ENCODE peak calls at places on chromosomes 16 and 17, in four cellular contexts. One of them, this sample, is unnamed.

GRCh38 chr17:18141210-18141803 is 32.8 kb downstream of the MYO15A start:
- DNase-seq in activated naive CD4-positive, alpha-beta T cell: no peak
- DNase-seq in activated CD4-positive, alpha-beta T cell treated with anti-CD3 and anti-CD28 coated beads, Interleukin-2, amount 50 U/mL, for 4 hours: no peak
- DNase-seq in EL: peak; percentile 57
- DNase-seq in this sample: peak; percentile 46

GRCh38 chr17:76701471-76701967 is 9.2 kb downstream of the MXRA7 start:
- DNase-seq in EL: peak; percentile 33
- DNase-seq in activated naive CD4-positive, alpha-beta T cell: no peak
- DNase-seq in activated CD4-positive, alpha-beta T cell treated with anti-CD3 and anti-CD28 coated beads, Interleukin-2, amount 50 U/mL, for 4 hours: no peak
- DNase-seq in this sample: no peak

GRCh38 chr17:80083136-80083661 is 18.2 kb upstream of the GAA start:
- DNase-seq in activated CD4-positive, alpha-beta T cell treated with anti-CD3 and anti-CD28 coated beads, Interleukin-2, amount 50 U/mL, for 4 hours: no peak
- DNase-seq in activated naive CD4-positive, alpha-beta T cell: no peak
- DNase-seq in EL: no peak
- DNase-seq in this sample: no peak

GRCh38 chr16:68300736-68301459 is 9.8 kb downstream of the SLC7A6OS start:
- DNase-seq in activated naive CD4-positive, alpha-beta T cell: no peak
- DNase-seq in activated CD4-positive, alpha-beta T cell treated with anti-CD3 and anti-CD28 coated beads, Interleukin-2, amount 50 U/mL, for 4 hours: no peak
- DNase-seq in EL: no peak
- DNase-seq in this sample: no peak

GRCh38 chr17:56653877-56654276 is 60.4 kb downstream of the NOG start:
- DNase-seq in activated naive CD4-positive, alpha-beta T cell: peak; percentile 12
- DNase-seq in activated CD4-positive, alpha-beta T cell treated with anti-CD3 and anti-CD28 coated beads, Interleukin-2, amount 50 U/mL, for 4 hours: peak; percentile 58
- DNase-seq in EL: peak; percentile 79
- DNase-seq in this sample: peak; percentile 54

GRCh38 chr16:11316331-11317015 is 28.8 kb upstream of the RMI2 start:
- DNase-seq in activated naive CD4-positive, alpha-beta T cell: no peak
- DNase-seq in EL: no peak
- DNase-seq in activated CD4-positive, alpha-beta T cell treated with anti-CD3 and anti-CD28 coated beads, Interleukin-2, amount 50 U/mL, for 4 hours: no peak
- DNase-seq in this sample: no peak

GRCh38 chr17:27381007-27381501 is 75.2 kb upstream of the KSR1 start:
- DNase-seq in activated naive CD4-positive, alpha-beta T cell: peak; percentile 26
- DNase-seq in EL: peak; percentile 36
- DNase-seq in activated CD4-positive, alpha-beta T cell treated with anti-CD3 and anti-CD28 coated beads, Interleukin-2, amount 50 U/mL, for 4 hours: peak; percentile 67
- DNase-seq in this sample: peak; percentile 64

GRCh38 chr17:75473246-75473645 is 16.8 kb downstream of the TMEM94 start:
- DNase-seq in activated CD4-positive, alpha-beta T cell treated with anti-CD3 and anti-CD28 coated beads, Interleukin-2, amount 50 U/mL, for 4 hours: no peak
- DNase-seq in EL: no peak
- DNase-seq in activated naive CD4-positive, alpha-beta T cell: no peak
- DNase-seq in this sample: no peak

GRCh38 chr17:12985431-12986285 is 32.2 kb downstream of the ELAC2 start:
- DNase-seq in activated CD4-positive, alpha-beta T cell treated with anti-CD3 and anti-CD28 coated beads, Interleukin-2, amount 50 U/mL, for 4 hours: no peak
- DNase-seq in activated naive CD4-positive, alpha-beta T cell: no peak
- DNase-seq in EL: no peak
- DNase-seq in this sample: no peak

GRCh38 chr16:89304941-89305705 is 87.6 kb downstream of the ZNF778 start:
- DNase-seq in activated CD4-positive, alpha-beta T cell treated with anti-CD3 and anti-CD28 coated beads, Interleukin-2, amount 50 U/mL, for 4 hours: no peak
- DNase-seq in EL: no peak
- DNase-seq in activated naive CD4-positive, alpha-beta T cell: no peak
- DNase-seq in this sample: no peak

GRCh38 chr17:9072626-9073339 is 51.5 kb downstream of the NTN1 start:
- DNase-seq in activated naive CD4-positive, alpha-beta T cell: no peak
- DNase-seq in activated CD4-positive, alpha-beta T cell treated with anti-CD3 and anti-CD28 coated beads, Interleukin-2, amount 50 U/mL, for 4 hours: no peak
- DNase-seq in EL: no peak
- DNase-seq in this sample: no peak

GRCh38 chr16:72961863-72962262 is 86.1 kb downstream of the ZFHX3 start:
- DNase-seq in activated CD4-positive, alpha-beta T cell treated with anti-CD3 and anti-CD28 coated beads, Interleukin-2, amount 50 U/mL, for 4 hours: no peak
- DNase-seq in EL: no peak
- DNase-seq in activated naive CD4-positive, alpha-beta T cell: no peak
- DNase-seq in this sample: no peak

GRCh38 chr16:3013491-3013951 is 798 bp downstream of the CLDN9 start:
- DNase-seq in activated CD4-positive, alpha-beta T cell treated with anti-CD3 and anti-CD28 coated beads, Interleukin-2, amount 50 U/mL, for 4 hours: no peak
- DNase-seq in activated naive CD4-positive, alpha-beta T cell: no peak
- DNase-seq in EL: no peak
- DNase-seq in this sample: no peak

GRCh38 chr17:31875081-31875480 is 16.0 kb upstream of the COPRS start:
- DNase-seq in activated naive CD4-positive, alpha-beta T cell: no peak
- DNase-seq in EL: no peak
- DNase-seq in activated CD4-positive, alpha-beta T cell treated with anti-CD3 and anti-CD28 coated beads, Interleukin-2, amount 50 U/mL, for 4 hours: no peak
- DNase-seq in this sample: no peak

GRCh38 chr16:2969545-2970521 is 685 bp downstream of the PAQR4 start:
- DNase-seq in activated naive CD4-positive, alpha-beta T cell: no peak
- DNase-seq in EL: peak; percentile 81
- DNase-seq in activated CD4-positive, alpha-beta T cell treated with anti-CD3 and anti-CD28 coated beads, Interleukin-2, amount 50 U/mL, for 4 hours: peak; percentile 56
- DNase-seq in this sample: peak; percentile 60

This sample was measured in effector CD4-positive, alpha-beta T cell.